ENCODE peak calls at places on chromosomes 4 and X, in six cellular contexts. One of them, this sample, is unnamed.

GRCh38 chr4:17066241-17066640 is 167.8 kb upstream of the LDB2 start:
- DNase-seq in WTC11: no peak
- DNase-seq in A549: no peak
- DNase-seq in endothelial cell of umbilical vein: no peak
- DNase-seq in K562: no peak
- DNase-seq in H1: no peak
- DNase-seq in this sample: no peak

GRCh38 chr4:41141910-41142309 is 72.4 kb downstream of the APBB2 start:
- DNase-seq in WTC11: no peak
- DNase-seq in A549: no peak
- DNase-seq in endothelial cell of umbilical vein: peak
- DNase-seq in K562: no peak
- DNase-seq in H1: no peak
- DNase-seq in this sample: no peak

GRCh38 chrX:54786972-54787371 is 11.1 kb downstream of the ITIH6 start:
- DNase-seq in WTC11: peak
- DNase-seq in A549: no peak
- DNase-seq in endothelial cell of umbilical vein: no peak
- DNase-seq in K562: no peak
- DNase-seq in H1: no peak
- DNase-seq in this sample: no peak

GRCh38 chr4:184028571-184028996 is 123.5 kb downstream of the STOX2 start:
- DNase-seq in WTC11: no peak
- DNase-seq in A549: no peak
- DNase-seq in endothelial cell of umbilical vein: no peak
- DNase-seq in K562: no peak
- DNase-seq in H1: no peak
- DNase-seq in this sample: no peak

GRCh38 chrX:24081661-24082154 is 27.0 kb downstream of the EIF2S3 start:
- DNase-seq in WTC11: peak
- DNase-seq in A549: no peak
- DNase-seq in endothelial cell of umbilical vein: peak
- DNase-seq in K562: peak
- DNase-seq in H1: peak
- DNase-seq in this sample: peak

GRCh38 chr4:170853422-170854021 is 763.8 kb upstream of the AADAT start:
- DNase-seq in WTC11: peak
- DNase-seq in A549: no peak
- DNase-seq in endothelial cell of umbilical vein: no peak
- DNase-seq in K562: peak
- DNase-seq in H1: peak
- DNase-seq in this sample: peak

GRCh38 chr4:7900351-7900750 is 39.3 kb downstream of the AFAP1 start:
- DNase-seq in WTC11: no peak
- DNase-seq in A549: no peak
- DNase-seq in endothelial cell of umbilical vein: no peak
- DNase-seq in K562: no peak
- DNase-seq in H1: peak
- DNase-seq in this sample: no peak

GRCh38 chr4:137510866-137511265 is 21.4 kb downstream of the PCDH18 start:
- DNase-seq in WTC11: no peak
- DNase-seq in A549: no peak
- DNase-seq in endothelial cell of umbilical vein: peak
- DNase-seq in K562: no peak
- DNase-seq in H1: no peak
- DNase-seq in this sample: no peak

GRCh38 chrX:12139934-12140611 is 1.8 kb downstream of the FRMPD4 start:
- DNase-seq in WTC11: no peak
- DNase-seq in A549: no peak
- DNase-seq in endothelial cell of umbilical vein: no peak
- DNase-seq in K562: no peak
- DNase-seq in H1: no peak
- DNase-seq in this sample: no peak

GRCh38 chrX:84188320-84188834 is 378 bp upstream of the RPS6KA6 start:
- DNase-seq in WTC11: peak
- DNase-seq in A549: peak
- DNase-seq in endothelial cell of umbilical vein: peak
- DNase-seq in K562: no peak
- DNase-seq in H1: peak
- DNase-seq in this sample: no peak

GRCh38 chr4:117370944-117371665 is 285.7 kb upstream of the TRAM1L1 start:
- DNase-seq in WTC11: no peak
- DNase-seq in A549: no peak
- DNase-seq in endothelial cell of umbilical vein: no peak
- DNase-seq in K562: no peak
- DNase-seq in H1: no peak
- DNase-seq in this sample: no peak

DNA sequence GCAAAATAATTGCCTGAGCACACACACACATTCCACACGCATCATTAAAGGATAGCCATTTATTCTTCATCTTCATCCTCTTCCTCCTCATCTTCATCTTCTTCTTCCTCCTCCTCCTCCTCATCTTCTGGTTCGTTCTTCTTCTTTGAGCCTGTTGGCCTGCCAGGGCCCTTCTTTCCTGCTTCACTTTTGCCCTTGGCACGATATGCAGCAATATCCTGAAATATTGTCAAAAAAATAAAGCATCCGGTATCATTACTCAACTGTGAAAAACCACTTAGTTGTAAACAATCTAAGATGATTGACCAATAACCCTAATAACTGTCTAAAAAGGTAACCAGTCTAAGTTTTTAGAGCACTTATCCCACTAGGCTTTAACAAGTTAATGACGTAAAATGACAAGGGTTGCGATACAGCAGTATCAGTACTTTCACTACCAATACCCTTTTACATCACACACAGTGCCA is 2.1 kb downstream of the HMGB2 start:
- DNase-seq in WTC11: no peak
- DNase-seq in A549: no peak
- DNase-seq in endothelial cell of umbilical vein: peak
- DNase-seq in K562: no peak
- DNase-seq in H1: no peak
- DNase-seq in this sample: no peak
- TF ChIP-seq JUN in WTC11: no peak
- TF ChIP-seq JUN in A549: no peak
- TF ChIP-seq JUN in endothelial cell of umbilical vein: no peak
- TF ChIP-seq JUN in K562: no peak
- TF ChIP-seq JUN in H1: no peak
- TF ChIP-seq JUN in this sample: no peak

DNA sequence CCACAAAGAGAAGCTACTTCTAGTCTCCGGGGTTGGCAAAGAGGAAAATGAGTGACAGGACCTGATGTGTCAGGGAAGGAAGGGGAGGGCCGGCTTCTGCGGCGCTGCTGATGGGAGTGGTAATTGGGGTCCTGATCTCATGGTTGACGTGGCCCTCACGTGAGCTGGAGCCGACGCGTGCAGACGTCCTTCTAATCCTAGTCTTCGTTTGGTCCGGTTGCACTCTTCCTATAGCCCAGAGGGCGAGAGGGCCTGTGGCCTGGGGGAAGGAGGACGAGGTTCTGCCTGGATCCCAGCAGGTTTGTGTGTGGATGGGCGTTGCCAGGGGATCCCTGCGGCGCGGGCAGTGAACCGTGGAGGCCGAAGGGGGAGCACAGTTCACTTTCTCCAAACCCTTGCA is at the start of gene ARMCX1:
- DNase-seq in WTC11: peak
- DNase-seq in A549: no peak
- DNase-seq in endothelial cell of umbilical vein: peak
- DNase-seq in K562: peak
- DNase-seq in H1: peak
- DNase-seq in this sample: no peak
- TF ChIP-seq JUN in WTC11: no peak
- TF ChIP-seq JUN in A549: no peak
- TF ChIP-seq JUN in endothelial cell of umbilical vein: no peak
- TF ChIP-seq JUN in K562: no peak
- TF ChIP-seq JUN in H1: no peak
- TF ChIP-seq JUN in this sample: no peak

GRCh38 chr4:185837415-185838103 is 25.6 kb upstream of the SORBS2 start:
- DNase-seq in WTC11: no peak
- DNase-seq in A549: no peak
- DNase-seq in endothelial cell of umbilical vein: peak
- DNase-seq in K562: no peak
- DNase-seq in H1: no peak
- DNase-seq in this sample: no peak
- TF ChIP-seq JUN in WTC11: no peak
- TF ChIP-seq JUN in A549: no peak
- TF ChIP-seq JUN in endothelial cell of umbilical vein: no peak
- TF ChIP-seq JUN in K562: no peak
- TF ChIP-seq JUN in H1: no peak
- TF ChIP-seq JUN in this sample: no peak

GRCh38 chrX:78658851-78659744 is at the start of gene RTL3:
- DNase-seq in WTC11: no peak
- DNase-seq in A549: no peak
- DNase-seq in endothelial cell of umbilical vein: peak
- DNase-seq in K562: no peak
- DNase-seq in H1: no peak
- DNase-seq in this sample: no peak
- TF ChIP-seq JUN in WTC11: no peak
- TF ChIP-seq JUN in A549: no peak
- TF ChIP-seq JUN in endothelial cell of umbilical vein: no peak
- TF ChIP-seq JUN in K562: no peak
- TF ChIP-seq JUN in H1: no peak
- TF ChIP-seq JUN in this sample: no peak